ENCODE peak calls at places on chromosomes 6 and 20, in nine cellular contexts. E is right lobe of liver, Y is ovary, D is HCT116, O is stomach, L is A549, G is body of pancreas, N is prostate gland, T is uterus. P is an unnamed sample.

GRCh38 chr6:10901751-10902150 is 14.9 kb downstream of the SYCP2L start:
- DNase-seq in E (no peak), Y (no peak), D (no peak), O (no peak), L (no peak), G (no peak), N (no peak), T (no peak), P (no peak)

GRCh38 chr6:40210628-40211056 is 276.4 kb upstream of the MOCS1 start:
- DNase-seq in E (no peak), Y (no peak), D (no peak), O (no peak), L (no peak), G (peak; percentile 49), N (no peak), T (no peak), P (no peak)

GRCh38 chr6:38213275-38213674 is 393.7 kb downstream of the ZFAND3 start:
- DNase-seq in E (no peak), Y (no peak), D (no peak), O (no peak), L (no peak), G (no peak), N (no peak), T (no peak), P (no peak)

GRCh38 chr20:38260378-38261053 is at the start of gene KIAA1755:
- DNase-seq in E (no peak), Y (peak; percentile 62), D (no peak), O (no peak), L (no peak), G (no peak), N (no peak), T (peak; percentile 59), P (no peak)

GRCh38 chr6:25056130-25056529 is 120.4 kb upstream of the RIPOR2 start:
- DNase-seq in E (no peak), Y (no peak), D (no peak), O (no peak), L (no peak), G (no peak), N (no peak), T (no peak), P (no peak)

GRCh38 chr6:2351807-2352431 is 106.5 kb upstream of the GMDS start:
- DNase-seq in E (no peak), Y (no peak), D (no peak), O (no peak), L (no peak), G (no peak), N (no peak), T (no peak), P (no peak)

GRCh38 chr6:84785676-84786075 is 21.3 kb upstream of the TBX18 start:
- DNase-seq in E (no peak), Y (no peak), D (no peak), O (no peak), L (no peak), G (no peak), N (no peak), T (no peak), P (no peak)

GRCh38 chr6:89242574-89243330 is 25.6 kb upstream of the GABRR1 start:
- DNase-seq in E (no peak), Y (no peak), D (peak; percentile 59), O (no peak), L (peak; percentile 25), G (no peak), N (peak; percentile 27), T (no peak), P (no peak)

GRCh38 chr6:3888153-3888957 is 39.2 kb downstream of the FAM50B start:
- DNase-seq in E (no peak), Y (no peak), D (no peak), O (peak; percentile 59), L (peak; percentile 26), G (no peak), N (peak; percentile 23), T (no peak), P (no peak)

GRCh38 chr6:43729537-43729936 is 40.5 kb upstream of the VEGFA start:
- DNase-seq in E (no peak), Y (no peak), D (no peak), O (no peak), L (no peak), G (no peak), N (no peak), T (no peak), P (no peak)

GRCh38 chr6:150191809-150192208 is 49.0 kb downstream of the PPP1R14C start:
- DNase-seq in E (no peak), Y (no peak), D (no peak), O (no peak), L (no peak), G (no peak), N (no peak), T (no peak), P (no peak)

GRCh38 chr6:170083236-170084051 is 207.4 kb downstream of the DLL1 start:
- DNase-seq in E (no peak), Y (no peak), D (no peak), O (peak; percentile 23), L (no peak), G (no peak), N (no peak), T (no peak), P (peak; percentile 3)

GRCh38 chr6:39553811-39554802 is 171.1 kb downstream of the KIF6 start:
- DNase-seq in E (no peak), Y (no peak), D (no peak), O (no peak), L (no peak), G (no peak), N (no peak), T (no peak), P (no peak)

GRCh38 chr6:140203611-140204553 is 829.4 kb upstream of the CITED2 start:
- DNase-seq in E (no peak), Y (no peak), D (no peak), O (no peak), L (no peak), G (no peak), N (no peak), T (no peak), P (no peak)

GRCh38 chr6:41687501-41688175 is 47.8 kb downstream of the TFEB start:
- DNase-seq in E (peak; percentile 7), Y (peak; percentile 9), D (no peak), O (peak; percentile 76), L (no peak), G (no peak), N (no peak), T (no peak), P (no peak)

GRCh38 chr6:106529438-106529837 is 99.9 kb downstream of the RTN4IP1 start:
- DNase-seq in E (no peak), Y (no peak), D (no peak), O (no peak), L (no peak), G (no peak), N (no peak), T (no peak), P (no peak)

DNA sequence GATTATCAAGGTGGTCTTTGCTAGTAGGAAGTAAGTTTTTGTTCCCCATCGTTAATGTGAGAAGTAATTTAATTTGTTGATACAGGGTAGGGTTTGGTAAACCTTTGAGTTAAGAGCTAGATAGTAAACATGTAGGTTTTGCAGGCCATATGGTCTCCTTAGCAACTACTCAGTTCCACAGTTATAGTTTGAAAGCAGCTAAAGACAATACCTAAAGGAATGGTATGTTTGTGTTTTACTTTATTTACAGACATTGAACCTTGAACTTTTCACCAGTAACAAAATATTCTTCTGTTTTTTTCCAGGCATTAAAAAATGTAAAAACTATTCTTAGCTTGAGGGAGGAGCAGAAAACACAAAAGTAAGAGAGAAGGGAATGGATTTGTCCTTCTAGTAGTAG is 1.7 kb downstream of the CAP2 start:
- DNase-seq in E (no peak), Y (no peak), D (no peak), O (no peak), L (no peak), G (no peak), N (no peak), T (no peak), P (no peak)
- H3K27ac ChIP-seq in E (no peak overlapping the region), Y (no peak overlapping the region), D (no peak overlapping the region), O (no peak overlapping the region), L (peak overlapping the region; percentile 99), G (no peak overlapping the region), N (no peak overlapping the region), T (no peak overlapping the region), P (no peak overlapping the region)

GRCh38 chr20:33927703-33928102 is 66.0 kb upstream of the RALY start:
- DNase-seq in E (no peak), Y (no peak), D (no peak), O (no peak), L (no peak), G (no peak), N (no peak), T (no peak), P (no peak)
- TF ChIP-seq POLR2A in E (no peak), Y (no peak), D (no peak), O (no peak), L (no peak), G (no peak), N (no peak), T (no peak), P (no peak)

DNA sequence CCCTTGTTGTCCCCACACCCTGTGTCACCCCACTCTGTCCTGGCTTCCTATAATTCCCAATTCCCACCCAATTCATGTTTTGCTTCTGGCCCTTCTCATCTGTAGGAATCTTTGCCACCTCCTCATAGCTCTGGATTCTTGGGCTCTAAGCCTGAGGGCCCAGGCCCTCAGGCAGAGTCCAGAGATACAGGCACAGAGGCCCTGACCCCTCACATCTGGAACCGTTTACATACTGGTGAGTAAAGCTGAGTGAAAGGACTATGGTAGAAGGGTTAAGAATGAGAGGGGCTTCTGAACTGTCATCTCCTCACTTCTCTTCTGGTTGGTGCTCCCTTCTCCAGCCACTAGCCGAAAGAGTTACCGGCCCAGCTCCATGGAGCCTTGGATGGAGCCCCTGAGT is 13.6 kb downstream of the PRRC2A start:
- DNase-seq in E (no peak), Y (no peak), D (no peak), O (no peak), L (no peak), G (no peak), N (no peak), T (no peak), P (no peak)
- H3K27ac ChIP-seq in E (no peak overlapping the region), Y (no peak overlapping the region), D (no peak overlapping the region), O (no peak overlapping the region), L (no peak overlapping the region), G (no peak overlapping the region), N (no peak overlapping the region), T (no peak overlapping the region), P (no peak overlapping the region)

DNA sequence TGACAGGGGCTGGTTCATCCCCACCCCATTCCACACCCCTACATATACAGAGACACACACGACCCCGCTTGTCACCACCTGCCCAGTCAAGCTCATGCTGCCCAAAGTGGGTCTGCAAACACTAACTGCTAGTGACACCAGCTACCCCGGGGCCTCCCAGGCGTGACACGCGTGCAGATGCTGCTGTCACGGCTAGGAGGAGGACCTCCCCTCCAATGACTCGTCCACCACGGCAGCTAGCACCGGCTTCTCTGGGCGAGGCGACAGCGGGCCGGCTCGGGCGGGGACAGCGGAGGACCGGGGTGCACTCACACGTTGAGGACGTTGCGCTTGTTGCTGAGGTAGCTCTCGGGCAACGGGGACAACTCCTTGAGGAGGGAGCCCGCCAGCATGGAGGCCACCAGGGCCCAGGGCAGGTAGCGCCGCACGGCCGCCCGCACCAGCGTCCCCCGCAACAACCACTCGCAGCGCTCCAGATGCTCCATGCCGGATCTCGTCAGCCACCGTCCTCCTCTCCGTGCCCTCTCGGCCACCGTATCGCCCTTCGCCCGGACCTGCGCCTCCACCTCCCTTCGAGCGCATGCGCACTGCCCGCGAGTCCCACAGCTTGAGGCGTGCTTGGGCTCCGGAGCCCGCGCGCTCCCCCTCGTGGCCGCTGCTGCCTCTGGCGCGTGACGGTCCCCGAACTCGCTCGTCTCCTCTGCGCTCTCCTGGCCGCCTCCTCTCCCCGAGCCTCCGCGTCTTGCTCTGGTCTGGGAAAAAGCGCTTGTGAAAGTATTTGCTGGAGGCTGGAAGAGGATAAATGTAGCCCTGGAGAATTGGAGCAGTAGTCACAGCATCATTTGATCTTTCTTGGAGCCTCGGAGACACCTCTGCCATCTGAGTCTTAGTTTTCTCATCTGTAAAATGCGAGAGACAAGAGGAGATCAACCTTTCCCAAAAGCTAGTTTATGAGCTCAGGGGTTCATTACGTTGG is at the start of gene FITM2:
- DNase-seq in E (peak; percentile 99), Y (peak; percentile 99), D (peak; percentile 93), O (peak; percentile 99), L (peak; percentile 96), G (peak; percentile 99), N (peak; percentile 97), T (peak; percentile 97), P (peak; percentile 99)
- TF ChIP-seq POLR2A in E (peak; percentile 43), Y (peak; percentile 24), D (peak; percentile 46), O (no peak), L (peak; percentile 88), G (peak; percentile 64), N (peak; percentile 48), T (no peak), P (no peak)

P was measured in adrenal gland.